ENCODE peak calls at places on chromosomes 3 and 15, in six cellular contexts. Y is upper lobe of left lung, K is SK-N-SH, C is GM12878, V is HepG2, E is stomach. H is an unnamed sample.

GRCh38 chr3:136464502-136464901 is 214.4 kb downstream of the PCCB start:
- DNase-seq in Y (no peak), K (no peak), C (no peak), V (no peak), E (no peak), H (no peak)

GRCh38 chr3:194998948-194999347 is 272.0 kb downstream of the XXYLT1 start:
- DNase-seq in Y (no peak), K (no peak), C (no peak), V (no peak), E (no peak), H (no peak)

GRCh38 chr3:193124861-193125260 is 116.2 kb upstream of the PLAAT1 start:
- DNase-seq in Y (no peak), K (no peak), C (no peak), V (no peak), E (no peak), H (no peak)

GRCh38 chr3:58683001-58683845 is 16.6 kb upstream of the FAM3D start:
- DNase-seq in Y (no peak), K (no peak), C (peak; percentile 42), V (no peak), E (no peak), H (no peak)

GRCh38 chr15:44087578-44088190 is 107.4 kb downstream of the FRMD5 start:
- DNase-seq in Y (no peak), K (no peak), C (no peak), V (no peak), E (no peak), H (no peak)

GRCh38 chr3:8851703-8852102 is 82.3 kb upstream of the OXTR start:
- DNase-seq in Y (no peak), K (no peak), C (no peak), V (peak; percentile 19), E (no peak), H (no peak)

GRCh38 chr15:70353606-70354259 is 256.0 kb upstream of the TLE3 start:
- DNase-seq in Y (no peak), K (no peak), C (no peak), V (no peak), E (peak; percentile 72), H (no peak)

GRCh38 chr15:31283046-31283445 is 43.6 kb upstream of the KLF13 start:
- DNase-seq in Y (no peak), K (no peak), C (no peak), V (no peak), E (no peak), H (no peak)

GRCh38 chr15:67174864-67175573 is 79.4 kb downstream of the AAGAB start:
- DNase-seq in Y (no peak), K (peak; percentile 58), C (no peak), V (no peak), E (peak; percentile 44), H (peak; percentile 58)

GRCh38 chr15:56798639-56799038 is 65.3 kb upstream of the ZNF280D start:
- DNase-seq in Y (no peak), K (no peak), C (peak; percentile 61), V (no peak), E (no peak), H (no peak)

GRCh38 chr3:71061037-71061436 is 522.5 kb downstream of the FOXP1 start:
- DNase-seq in Y (no peak), K (no peak), C (no peak), V (no peak), E (no peak), H (no peak)

GRCh38 chr15:63027646-63028045 is 14.9 kb upstream of the TPM1 start:
- DNase-seq in Y (no peak), K (no peak), C (no peak), V (no peak), E (no peak), H (no peak)

GRCh38 chr15:91807122-91807521 is 46.4 kb upstream of the SLCO3A1 start:
- DNase-seq in Y (no peak), K (no peak), C (no peak), V (no peak), E (no peak), H (no peak)

GRCh38 chr15:74384566-74385441 is 17.4 kb upstream of the CYP11A1 start:
- DNase-seq in Y (peak; percentile 68), K (no peak), C (peak; percentile 95), V (no peak), E (peak; percentile 46), H (no peak)

GRCh38 chr3:193330500-193331204 is 47.9 kb downstream of the ATP13A5 start:
- DNase-seq in Y (no peak), K (no peak), C (no peak), V (no peak), E (no peak), H (no peak)

GRCh38 chr3:116423365-116423764 is 21.9 kb downstream of the LSAMP start:
- DNase-seq in Y (no peak), K (no peak), C (no peak), V (no peak), E (no peak), H (no peak)

GRCh38 chr15:39640665-39641064 is 59.8 kb downstream of the THBS1 start:
- DNase-seq in Y (no peak), K (no peak), C (no peak), V (no peak), E (no peak), H (no peak)

GRCh38 chr15:84772031-84772430 is 23.6 kb downstream of the ZNF592 start:
- DNase-seq in Y (no peak), K (no peak), C (no peak), V (no peak), E (no peak), H (no peak)

GRCh38 chr3:66075281-66075680 is 36.6 kb upstream of the MAGI1 start:
- DNase-seq in Y (no peak), K (no peak), C (no peak), V (peak; percentile 9), E (no peak), H (no peak)

GRCh38 chr3:55526332-55527030 is 39.4 kb upstream of the WNT5A start:
- DNase-seq in Y (no peak), K (no peak), C (no peak), V (peak; percentile 33), E (peak; percentile 46), H (no peak)

GRCh38 chr15:31483924-31484368 is 157.3 kb downstream of the KLF13 start:
- DNase-seq in Y (no peak), K (no peak), C (no peak), V (no peak), E (peak; percentile 24), H (no peak)

GRCh38 chr15:95326689-95327525 is 1003.6 kb upstream of the NR2F2 start:
- DNase-seq in Y (no peak), K (peak; percentile 15), C (no peak), V (no peak), E (no peak), H (peak; percentile 69)

GRCh38 chr3:154188846-154189245 is 67.7 kb downstream of the ARHGEF26 start:
- DNase-seq in Y (no peak), K (no peak), C (no peak), V (no peak), E (no peak), H (no peak)

GRCh38 chr3:53806182-53807116 is 39.8 kb downstream of the CHDH start:
- DNase-seq in Y (no peak), K (no peak), C (peak; percentile 13), V (peak; percentile 23), E (no peak), H (peak; percentile 52)

GRCh38 chr3:182632077-182632393 is 161.3 kb upstream of the ATP11B start:
- DNase-seq in Y (no peak), K (no peak), C (no peak), V (no peak), E (no peak), H (no peak)

GRCh38 chr15:101003076-101003475 is 83.9 kb downstream of the LRRK1 start:
- DNase-seq in Y (no peak), K (no peak), C (no peak), V (no peak), E (no peak), H (no peak)

GRCh38 chr3:188834349-188834748 is 337.4 kb upstream of the TPRG1 start:
- DNase-seq in Y (no peak), K (no peak), C (no peak), V (no peak), E (no peak), H (no peak)

GRCh38 chr15:28943611-28944230 is 57.9 kb downstream of the APBA2 start:
- DNase-seq in Y (no peak), K (no peak), C (no peak), V (no peak), E (peak; percentile 20), H (peak; percentile 60)
- H3K27me3 ChIP-seq in Y (no peaks in the 10 kb centered on the region), K (no peaks in the 10 kb centered on the region), C (no peaks in the 10 kb centered on the region), V (no peaks in the 10 kb centered on the region), E (no peaks in the 10 kb centered on the region), H (no peaks in the 10 kb centered on the region)

DNA sequence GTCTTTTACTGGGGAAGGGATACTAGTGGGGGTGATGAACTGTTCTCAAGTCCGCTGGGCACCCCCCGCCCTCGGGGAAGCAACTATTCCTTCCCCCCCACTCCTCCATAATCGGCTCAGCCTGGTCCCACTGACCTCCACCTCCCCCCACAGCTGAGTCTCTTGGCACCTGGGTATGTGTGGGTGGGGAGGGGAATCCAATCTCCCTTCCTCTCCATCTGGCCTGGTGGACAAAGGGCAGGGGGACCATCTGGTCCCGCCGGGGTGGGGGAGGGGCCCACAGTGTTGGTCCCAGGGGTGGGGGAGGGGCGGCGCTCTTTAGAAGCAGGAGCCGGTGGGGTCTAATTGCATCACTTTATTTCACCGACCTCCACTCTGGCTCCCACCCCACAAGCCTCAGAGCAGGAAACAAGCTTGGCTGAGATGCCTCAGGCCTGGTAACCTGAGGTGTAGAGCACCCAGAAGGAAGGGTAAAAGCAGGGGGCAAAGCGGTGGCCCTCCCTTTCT is 974 bp upstream of the PCBP4 start:
- DNase-seq in Y (no peak), K (peak; percentile 88), C (no peak), V (peak; percentile 54), E (no peak), H (no peak)
- TF ChIP-seq POLR2AphosphoS5 in Y (no peak), K (peak; percentile 26), C (no peak), V (peak; percentile 57), E (no peak), H (no peak)

DNA sequence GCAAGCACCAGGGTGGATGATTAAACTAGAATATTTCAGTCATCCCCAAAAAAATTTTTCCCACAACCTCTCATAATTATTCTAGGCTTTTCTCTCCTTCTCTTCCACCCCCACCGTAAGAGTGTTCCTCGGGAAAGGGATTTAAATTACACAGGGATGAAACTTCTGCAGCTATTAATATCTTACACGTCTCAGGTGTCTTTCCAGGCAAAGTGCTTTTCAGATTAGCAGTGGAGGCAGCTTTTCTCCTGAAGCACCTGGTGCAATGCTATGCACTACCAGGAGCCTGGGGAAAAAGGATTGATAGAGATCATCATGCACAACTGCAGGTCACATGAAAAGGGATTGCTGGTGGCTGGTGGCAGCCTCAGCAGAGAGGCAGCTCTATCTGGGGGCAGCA is 250.4 kb downstream of the NTRK3 start:
- DNase-seq in Y (no peak), K (no peak), C (no peak), V (no peak), E (no peak), H (no peak)
- TF ChIP-seq EP300 in Y (no peak), K (no peak), C (no peak), V (no peak), E (no peak), H (no peak)

DNA sequence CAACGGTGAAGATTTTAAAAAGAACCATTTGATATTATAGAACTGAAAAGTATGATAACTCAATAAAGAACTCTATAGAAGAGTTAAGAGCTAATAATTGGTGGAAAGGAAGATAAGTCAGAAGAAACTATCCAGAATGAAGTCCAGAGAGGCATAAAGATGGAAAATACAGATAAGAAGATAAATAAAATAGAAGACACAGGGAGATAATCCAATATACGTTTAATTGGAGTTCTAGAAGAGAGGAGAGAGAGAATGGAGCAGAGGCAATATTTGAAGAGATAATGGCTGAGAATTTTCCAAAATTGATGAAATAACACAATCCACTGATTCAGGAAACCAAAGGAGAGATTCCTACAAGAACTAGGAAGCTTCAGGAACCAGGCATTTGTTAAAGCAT is 49.8 kb upstream of the EPHB3 start:
- DNase-seq in Y (no peak), K (no peak), C (no peak), V (no peak), E (no peak), H (no peak)
- H3K27me3 ChIP-seq in Y (peaks cover 9% of the 10 kb centered on the region), K (peaks cover 41% of the 10 kb centered on the region), C (peaks cover 2% of the 10 kb centered on the region), V (peaks cover 8% of the 10 kb centered on the region), E (peaks cover 23% of the 10 kb centered on the region), H (peaks cover 66% of the 10 kb centered on the region)

GRCh38 chr3:138349926-138350665 is 1.7 kb downstream of the MRAS start:
- DNase-seq in Y (no peak), K (no peak), C (no peak), V (peak; percentile 43), E (no peak), H (no peak)
- TF ChIP-seq POLR2AphosphoS5 in Y (no peak), K (no peak), C (no peak), V (no peak), E (no peak), H (no peak)